ENCODE peak calls at places on chromosome 20, in seven cellular contexts. G is IMR-90, I is trophoblast cell, U is H9, H is neuronal stem cell, O is mesenchymal stem cell, Y is H1. E is an unnamed sample.

GRCh38 chr20:35661013-35661412 is 3.7 kb downstream of the CPNE1 start:
- DNase-seq in H (no peak), Y (no peak), I (peak; percentile 82), U (no peak), O (no peak), G (no peak), E (peak; percentile 29)

GRCh38 chr20:51350941-51351631 is 191.4 kb downstream of the NFATC2 start:
- DNase-seq in U (no peak), Y (no peak), G (peak; percentile 95), I (no peak), O (peak; percentile 66), H (no peak), E (no peak)

GRCh38 chr20:8974009-8974708 is 94.7 kb upstream of the PLCB4 start:
- DNase-seq in Y (no peak), I (no peak), G (no peak), U (no peak), O (no peak), H (no peak), E (no peak)

GRCh38 chr20:13852321-13852720 is 67.5 kb downstream of the NDUFAF5 start:
- DNase-seq in U (no peak), O (no peak), H (no peak), I (no peak), G (no peak), Y (no peak), E (no peak)

GRCh38 chr20:51551186-51551585 is 8.7 kb upstream of the NFATC2 start:
- DNase-seq in U (no peak), Y (no peak), G (no peak), I (no peak), H (no peak), O (peak; percentile 48), E (no peak)

GRCh38 chr20:24723953-24724352 is 225.1 kb upstream of the CST7 start:
- DNase-seq in U (no peak), Y (no peak), G (no peak), I (no peak), H (no peak), O (no peak), E (no peak)

GRCh38 chr20:59748555-59749292 is 144.4 kb downstream of the PHACTR3 start:
- DNase-seq in O (no peak), H (no peak), Y (no peak), I (no peak), G (peak; percentile 19), U (no peak), E (no peak)

GRCh38 chr20:33791540-33791939 is 19.6 kb upstream of the CHMP4B start:
- DNase-seq in I (no peak), U (no peak), G (no peak), O (no peak), Y (no peak), H (no peak), E (no peak)

GRCh38 chr20:2736441-2736840 is 43.9 kb downstream of the EBF4 start:
- DNase-seq in O (no peak), U (no peak), I (no peak), G (no peak), Y (no peak), H (no peak), E (no peak)

GRCh38 chr20:61185841-61186601 is 66.0 kb upstream of the CDH4 start:
- DNase-seq in G (peak; percentile 98), O (peak; percentile 98), U (no peak), H (no peak), I (peak; percentile 89), Y (no peak), E (peak; percentile 79)

GRCh38 chr20:48224531-48224930 is 439.2 kb upstream of the SULF2 start:
- DNase-seq in U (no peak), Y (no peak), H (no peak), I (peak; percentile 14), O (no peak), G (no peak), E (no peak)

GRCh38 chr20:48222595-48223180 is 437.4 kb upstream of the SULF2 start:
- DNase-seq in H (no peak), I (no peak), Y (no peak), O (no peak), U (no peak), G (no peak), E (peak; percentile 22)

GRCh38 chr20:48227381-48227780 is 442.1 kb upstream of the SULF2 start:
- DNase-seq in I (peak; percentile 81), Y (no peak), U (no peak), O (no peak), H (no peak), G (no peak), E (no peak)

GRCh38 chr20:48219306-48219705 is 434.0 kb upstream of the SULF2 start:
- DNase-seq in G (no peak), Y (no peak), O (no peak), I (no peak), U (no peak), H (no peak), E (no peak)

GRCh38 chr20:48223715-48224114 is 438.4 kb upstream of the SULF2 start:
- DNase-seq in O (no peak), U (no peak), G (no peak), H (no peak), I (no peak), Y (no peak), E (no peak)
- H3K18ac ChIP-seq in O (no peak overlapping the region), U (no peak overlapping the region), G (no peak overlapping the region), H (no peak overlapping the region), I (no peak overlapping the region), Y (no peak overlapping the region), E (no peak overlapping the region)

GRCh38 chr20:3819413-3820047 is 817 bp upstream of the AP5S1 start:
- DNase-seq in I (no peak), G (no peak), U (no peak), O (no peak), Y (no peak), H (no peak), E (no peak)

GRCh38 chr20:3820048-3820900 is at the start of gene AP5S1:
- DNase-seq in G (peak; percentile 96), I (peak; percentile 98), O (peak; percentile 97), U (peak; percentile 98), H (peak; percentile 96), Y (peak; percentile 89), E (peak; percentile 99)

GRCh38 chr20:3820901-3821727 is 767 bp downstream of the AP5S1 start:
- DNase-seq in I (no peak), Y (no peak), G (no peak), O (no peak), H (no peak), U (no peak), E (no peak)

GRCh38 chr20:3823881-3824280 is 3.5 kb downstream of the AP5S1 start:
- DNase-seq in O (no peak), U (no peak), I (no peak), G (no peak), H (no peak), Y (no peak), E (no peak)

GRCh38 chr20:3821996-3822395 is 1.6 kb downstream of the AP5S1 start:
- DNase-seq in U (no peak), H (no peak), G (no peak), Y (no peak), O (no peak), I (no peak), E (no peak)
- H3K23ac ChIP-seq in U (no peak overlapping the region), H (no peak overlapping the region), G (no peak overlapping the region), Y (no peak overlapping the region), O (no peak overlapping the region), I (no peak overlapping the region), E (no peak overlapping the region)

GRCh38 chr20:47730744-47731143 is 54.5 kb downstream of the SULF2 start:
- DNase-seq in G (no peak), I (no peak), H (no peak), Y (no peak), U (no peak), O (no peak), E (no peak)
- H3K18ac ChIP-seq in G (no peak overlapping the region), I (no peak overlapping the region), H (no peak overlapping the region), Y (no peak overlapping the region), U (no peak overlapping the region), O (no peak overlapping the region), E (no peak overlapping the region)

GRCh38 chr20:58688838-58689237 is 3.8 kb upstream of the NPEPL1 start:
- DNase-seq in U (no peak), H (no peak), O (no peak), I (no peak), Y (no peak), G (peak; percentile 14), E (no peak)
- H3K23ac ChIP-seq in U (no peak overlapping the region), H (no peak overlapping the region), O (no peak overlapping the region), I (peak overlapping the region; percentile 48), Y (no peak overlapping the region), G (no peak overlapping the region), E (no peak overlapping the region)

DNA sequence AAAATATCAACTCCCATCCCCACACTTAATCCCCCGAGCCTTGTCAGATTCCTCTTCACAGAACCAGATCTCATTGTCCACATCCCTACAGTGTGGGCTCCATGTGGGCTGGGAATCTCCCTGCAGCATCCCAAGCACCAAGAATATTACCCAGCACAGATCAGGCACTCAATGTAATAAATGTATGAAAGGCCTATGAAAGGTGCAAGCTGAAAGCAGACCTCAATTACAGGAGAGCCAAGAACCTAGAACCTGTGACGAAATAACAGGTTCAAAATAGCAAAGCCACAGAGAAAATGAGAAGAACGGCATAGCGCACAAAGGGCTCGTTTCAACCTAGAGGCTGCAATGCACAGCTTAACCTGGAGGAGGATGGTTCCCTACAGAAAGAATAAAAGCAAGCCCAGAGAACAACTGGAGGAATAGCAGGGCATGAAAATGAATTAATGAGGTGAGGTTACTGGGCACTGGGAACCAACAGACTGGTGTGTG is 3.1 kb downstream of the SLC23A2 start:
- DNase-seq in G (no peak), O (no peak), H (no peak), Y (no peak), I (peak; percentile 70), U (no peak), E (peak; percentile 30)
- H3K18ac ChIP-seq in G (no peak overlapping the region), O (no peak overlapping the region), H (no peak overlapping the region), Y (no peak overlapping the region), I (no peak overlapping the region), U (no peak overlapping the region), E (no peak overlapping the region)

GRCh38 chr20:37081717-37082289 is 14.0 kb downstream of the RBL1 start:
- DNase-seq in U (no peak), G (no peak), H (no peak), O (peak; percentile 15), I (peak; percentile 38), Y (no peak), E (peak; percentile 3)

GRCh38 chr20:37075932-37076685 is 19.7 kb downstream of the RBL1 start:
- DNase-seq in U (no peak), H (no peak), Y (no peak), O (peak; percentile 71), I (peak; percentile 92), G (peak; percentile 52), E (no peak)

GRCh38 chr20:37072293-37073196 is 23.3 kb downstream of the RBL1 start:
- DNase-seq in G (no peak), Y (no peak), H (no peak), I (peak; percentile 93), O (no peak), U (no peak), E (no peak)

GRCh38 chr20:37071481-37071911 is 24.3 kb downstream of the RBL1 start:
- DNase-seq in H (no peak), G (peak; percentile 67), Y (no peak), O (peak; percentile 81), I (peak; percentile 79), U (no peak), E (peak; percentile 6)

GRCh38 chr20:37077009-37077408 is 18.8 kb downstream of the RBL1 start:
- DNase-seq in G (no peak), O (no peak), I (no peak), Y (no peak), U (no peak), H (no peak), E (no peak)
- H3K23ac ChIP-seq in G (no peak overlapping the region), O (no peak overlapping the region), I (no peak overlapping the region), Y (no peak overlapping the region), U (no peak overlapping the region), H (no peak overlapping the region), E (no peak overlapping the region)

E was measured in mesendoderm.